ENCODE peak calls at places on chromosomes 1 and 21, in four cellular contexts. F is PC-3, U is heart right ventricle, Z is astrocyte of the spinal cord. E is an unnamed sample.

GRCh38 chr1:185719021-185719420 is 15.2 kb upstream of the HMCN1 start:
- DNase-seq in U (peak), Z (peak), F (peak), E (no peak)

GRCh38 chr1:175540928-175541645 is 202.3 kb downstream of the TNR start:
- DNase-seq in Z (no peak), F (no peak), U (no peak), E (no peak)

GRCh38 chr1:76786232-76786631 is 81.0 kb upstream of the ST6GALNAC5 start:
- DNase-seq in U (no peak), F (no peak), Z (no peak), E (no peak)

GRCh38 chr1:38166461-38166860 is 119.9 kb upstream of the POU3F1 start:
- DNase-seq in U (no peak), F (no peak), Z (no peak), E (no peak)

GRCh38 chr21:27145134-27145798 is 178.4 kb upstream of the ADAMTS5 start:
- DNase-seq in Z (no peak), F (no peak), U (no peak), E (no peak)

GRCh38 chr1:62285984-62286481 is 33.2 kb downstream of the KANK4 start:
- DNase-seq in U (no peak), F (peak), Z (no peak), E (no peak)

GRCh38 chr1:61271412-61271789 is 189.0 kb downstream of the NFIA start:
- DNase-seq in U (no peak), F (no peak), Z (no peak), E (no peak)

GRCh38 chr1:42720868-42721267 is 19.2 kb downstream of the CLDN19 start:
- DNase-seq in F (no peak), U (no peak), Z (no peak), E (no peak)

GRCh38 chr1:223202376-223202775 is 59.3 kb upstream of the TLR5 start:
- DNase-seq in F (no peak), U (no peak), Z (no peak), E (no peak)

GRCh38 chr1:41312991-41313645 is 48.1 kb upstream of the FOXO6 start:
- DNase-seq in Z (no peak), U (no peak), F (no peak), E (no peak)

GRCh38 chr1:179183857-179184256 is 45.6 kb downstream of the ABL2 start:
- DNase-seq in U (no peak), F (no peak), Z (no peak), E (no peak)

GRCh38 chr1:925532-926421 is 2.1 kb downstream of the SAMD11 start:
- DNase-seq in U (no peak), Z (no peak), F (no peak), E (no peak)

GRCh38 chr1:9241891-9242290 is 7.3 kb downstream of the H6PD start:
- DNase-seq in U (no peak), F (no peak), Z (no peak), E (no peak)

GRCh38 chr1:53553734-53554509 is 94.7 kb downstream of the DMRTB1 start:
- DNase-seq in Z (no peak), F (no peak), U (no peak), E (peak)

GRCh38 chr1:110324667-110325066 is 14.5 kb upstream of the RBM15 start:
- DNase-seq in U (no peak), Z (no peak), F (no peak), E (no peak)

GRCh38 chr1:38558476-38559179 is 300.9 kb downstream of the RRAGC start:
- DNase-seq in U (no peak), Z (no peak), F (no peak), E (no peak)

GRCh38 chr1:25080294-25081209 is 150.5 kb upstream of the RUNX3 start:
- DNase-seq in F (peak), U (no peak), Z (no peak), E (no peak)

GRCh38 chr1:51192213-51192843 is 43.7 kb upstream of the RNF11 start:
- DNase-seq in U (peak), F (peak), Z (peak), E (no peak)

GRCh38 chr1:206766251-206766856 is 4.2 kb upstream of the IL19 start:
- DNase-seq in U (peak), F (peak), Z (peak), E (no peak)

GRCh38 chr1:226125831-226126230 is 60.7 kb downstream of the ACBD3 start:
- DNase-seq in U (no peak), Z (no peak), F (no peak), E (no peak)

GRCh38 chr1:10635385-10635896 is 160.7 kb downstream of the PEX14 start:
- DNase-seq in Z (peak), F (peak), U (no peak), E (peak)

GRCh38 chr1:119659628-119660027 is 11.6 kb upstream of the ZNF697 start:
- DNase-seq in U (peak), Z (no peak), F (no peak), E (no peak)

GRCh38 chr1:181538836-181539235 is 55.5 kb downstream of the CACNA1E start:
- DNase-seq in F (no peak), U (no peak), Z (no peak), E (no peak)

GRCh38 chr1:198977909-198978308 is 339.1 kb downstream of the PTPRC start:
- DNase-seq in U (no peak), F (no peak), Z (no peak), E (no peak)

GRCh38 chr21:42156690-42157605 is 62.0 kb upstream of the ABCG1 start:
- DNase-seq in F (no peak), U (peak), Z (no peak), E (peak)

GRCh38 chr1:11979453-11979817 is 809 bp upstream of the MFN2 start:
- DNase-seq in U (no peak), Z (no peak), F (no peak), E (no peak)

GRCh38 chr1:207389728-207390464 is 64.2 kb upstream of the CR2 start:
- DNase-seq in Z (peak), U (no peak), F (peak), E (no peak)

GRCh38 chr1:54502342-54502741 is 45.7 kb upstream of the ACOT11 start:
- DNase-seq in Z (no peak), F (no peak), U (no peak), E (no peak)

GRCh38 chr1:169601096-169601881 is 15.0 kb upstream of the F5 start:
- DNase-seq in Z (peak), F (peak), U (no peak), E (no peak)

GRCh38 chr21:26732442-26733221 is 112.6 kb downstream of the ADAMTS1 start:
- DNase-seq in U (peak), Z (peak), F (peak), E (no peak)

GRCh38 chr1:54884135-54884586 is 2.8 kb downstream of the DHCR24 start:
- DNase-seq in Z (no peak), U (no peak), F (no peak), E (no peak)

DNA sequence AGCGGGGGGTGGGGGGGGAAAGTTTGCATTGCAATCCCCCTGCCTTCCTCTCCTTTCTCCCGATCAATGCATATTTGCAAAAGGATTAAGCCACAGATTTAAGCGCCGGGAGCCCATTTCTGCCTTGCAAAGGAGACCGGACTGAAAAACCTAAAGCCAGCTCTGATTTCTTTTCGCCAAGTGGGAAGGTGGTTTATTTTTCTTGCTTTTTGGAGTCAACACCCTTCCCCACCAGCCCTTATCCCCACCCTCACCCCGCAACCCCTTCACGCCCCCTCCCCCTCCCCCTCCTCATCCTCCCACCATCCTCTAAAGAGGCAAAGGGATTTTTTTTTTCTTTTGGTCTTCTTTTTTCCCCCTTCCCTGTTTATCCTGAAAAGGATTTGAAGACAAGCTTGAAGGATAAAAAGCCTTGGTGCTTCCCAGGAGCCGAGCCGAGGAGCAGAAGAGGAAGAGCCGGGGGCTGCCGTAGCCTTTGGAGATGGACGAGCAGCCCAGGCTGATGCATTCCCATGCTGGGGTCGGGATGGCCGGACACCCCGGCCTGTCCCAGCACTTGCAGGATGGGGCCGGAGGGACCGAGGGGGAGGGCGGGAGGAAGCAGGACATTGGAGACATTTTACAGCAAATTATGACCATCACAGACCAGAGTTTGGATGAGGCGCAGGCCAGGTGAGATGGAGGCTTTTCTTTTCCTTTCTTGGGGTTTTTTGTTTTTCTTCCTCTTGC is 522 bp downstream of the PBX1 start:
- DNase-seq in F (peak), U (peak), Z (peak), E (no peak)
- H3K4me3 ChIP-seq in F (peak), U (peak), Z (peak), E (peak)

GRCh38 chr1:180267761-180268555 is 37.9 kb downstream of the LHX4 start:
- DNase-seq in U (no peak), F (no peak), Z (no peak), E (no peak)
- H3K4me3 ChIP-seq in U (no peak), F (no peak), Z (no peak), E (no peak)

DNA sequence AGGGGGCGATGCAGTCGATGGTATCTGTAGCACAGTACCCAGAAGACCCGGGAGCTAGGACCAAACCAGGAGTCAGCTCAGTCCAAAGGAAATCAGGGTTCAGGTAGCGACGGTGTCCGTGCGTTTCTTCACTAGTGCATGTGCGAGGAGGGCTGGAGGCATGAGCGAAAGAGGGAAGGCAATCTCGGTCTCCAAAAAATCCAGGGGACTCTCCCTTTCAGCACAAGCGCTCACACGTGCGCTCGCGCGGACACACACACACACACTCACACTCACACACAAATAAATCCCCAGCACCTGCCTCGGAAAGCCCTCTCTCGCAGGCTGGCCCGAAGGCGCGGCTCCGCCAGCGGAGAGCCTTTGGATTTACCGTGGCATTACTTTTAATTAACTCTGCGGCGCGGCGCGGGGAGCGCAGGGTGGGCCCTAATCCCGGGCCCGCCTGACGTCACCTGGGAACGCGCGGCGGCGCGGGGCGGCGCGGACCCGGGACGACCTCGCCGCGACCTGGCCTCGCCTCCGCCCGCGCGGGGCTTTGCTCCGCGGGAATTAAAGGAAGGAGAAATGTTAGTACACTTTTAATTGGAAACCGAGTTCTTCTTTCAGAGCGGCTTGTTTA is 121.2 kb downstream of the LMX1A start:
- DNase-seq in U (no peak), F (no peak), Z (no peak), E (no peak)
- H3K4me3 ChIP-seq in U (peak), F (no peak), Z (no peak), E (peak)

GRCh38 chr1:18900303-18900841 is 2.0 kb downstream of the ALDH4A1 start:
- DNase-seq in F (no peak), Z (no peak), U (no peak), E (no peak)

GRCh38 chr1:18901952-18902522 is 318 bp downstream of the ALDH4A1 start:
- DNase-seq in Z (no peak), F (peak), U (no peak), E (no peak)

GRCh38 chr1:18902523-18903312 is at the start of gene ALDH4A1:
- DNase-seq in U (peak), Z (peak), F (peak), E (peak)

GRCh38 chr1:18901147-18901951 is 1.0 kb downstream of the ALDH4A1 start:
- DNase-seq in U (no peak), Z (no peak), F (no peak), E (no peak)

DNA sequence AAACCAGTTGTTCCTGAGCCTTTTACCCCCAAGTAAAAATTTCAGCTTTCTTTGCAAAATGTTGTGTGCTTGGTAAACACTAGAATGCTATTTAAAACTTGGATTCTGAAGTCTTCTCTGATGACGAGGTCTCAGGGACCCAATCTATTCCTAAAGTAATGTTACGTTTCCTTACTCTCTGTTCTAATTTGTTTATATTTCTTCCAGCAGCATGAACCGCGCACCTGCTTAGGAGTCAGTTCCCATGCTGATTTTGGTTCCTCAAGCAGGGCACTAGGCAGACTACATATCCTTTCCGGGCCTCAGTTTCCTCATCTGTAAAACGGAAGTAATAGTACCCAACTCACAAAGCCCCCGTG is 937 bp upstream of the ALDH4A1 start:
- DNase-seq in Z (no peak), F (no peak), U (no peak), E (no peak)
- H3K4me3 ChIP-seq in Z (peak), F (peak), U (peak), E (peak)

E was measured in ascending aorta.